ENCODE peak calls at places on chromosomes 16 and 17, in six cellular contexts. One of them, this sample, is unnamed.

GRCh38 chr16:2251281-2252111 is at the start of gene ECI1:
- DNase-seq in IMR-90: peak
- DNase-seq in mesenchymal stem cell: peak
- DNase-seq in neuronal stem cell: peak
- DNase-seq in trophoblast cell: peak
- DNase-seq in H1: peak
- DNase-seq in this sample: peak

GRCh38 chr16:26433807-26434206 is 632.9 kb upstream of the C16orf82 start:
- DNase-seq in IMR-90: no peak
- DNase-seq in mesenchymal stem cell: no peak
- DNase-seq in neuronal stem cell: no peak
- DNase-seq in trophoblast cell: no peak
- DNase-seq in H1: no peak
- DNase-seq in this sample: no peak

GRCh38 chr16:31678649-31679325 is 151.1 kb downstream of the AHSP start:
- DNase-seq in IMR-90: no peak
- DNase-seq in mesenchymal stem cell: no peak
- DNase-seq in neuronal stem cell: no peak
- DNase-seq in trophoblast cell: no peak
- DNase-seq in H1: no peak
- DNase-seq in this sample: no peak

GRCh38 chr17:20157078-20157360 is 147.9 kb downstream of the SPECC1 start:
- DNase-seq in IMR-90: no peak
- DNase-seq in mesenchymal stem cell: no peak
- DNase-seq in neuronal stem cell: no peak
- DNase-seq in trophoblast cell: no peak
- DNase-seq in H1: no peak
- DNase-seq in this sample: no peak

GRCh38 chr17:40558300-40558584 is 7.0 kb downstream of the CCR7 start:
- DNase-seq in IMR-90: no peak
- DNase-seq in mesenchymal stem cell: no peak
- DNase-seq in neuronal stem cell: no peak
- DNase-seq in trophoblast cell: no peak
- DNase-seq in H1: no peak
- DNase-seq in this sample: no peak

GRCh38 chr17:80187090-80187489 is 17.3 kb downstream of the CARD14 start:
- DNase-seq in IMR-90: peak
- DNase-seq in mesenchymal stem cell: peak
- DNase-seq in neuronal stem cell: no peak
- DNase-seq in trophoblast cell: peak
- DNase-seq in H1: no peak
- DNase-seq in this sample: no peak

GRCh38 chr17:248337-249235 is 67.1 kb upstream of the DOC2B start:
- DNase-seq in IMR-90: no peak
- DNase-seq in mesenchymal stem cell: no peak
- DNase-seq in neuronal stem cell: no peak
- DNase-seq in trophoblast cell: no peak
- DNase-seq in H1: no peak
- DNase-seq in this sample: no peak

GRCh38 chr16:84514874-84515835 is 10.7 kb upstream of the MEAK7 start:
- DNase-seq in IMR-90: no peak
- DNase-seq in mesenchymal stem cell: no peak
- DNase-seq in neuronal stem cell: no peak
- DNase-seq in trophoblast cell: peak
- DNase-seq in H1: no peak
- DNase-seq in this sample: no peak

GRCh38 chr16:12255919-12256665 is 279.6 kb downstream of the SNX29 start:
- DNase-seq in IMR-90: no peak
- DNase-seq in mesenchymal stem cell: no peak
- DNase-seq in neuronal stem cell: no peak
- DNase-seq in trophoblast cell: no peak
- DNase-seq in H1: no peak
- DNase-seq in this sample: no peak

GRCh38 chr16:66382966-66383299 is 16.4 kb downstream of the CDH5 start:
- DNase-seq in IMR-90: peak
- DNase-seq in mesenchymal stem cell: peak
- DNase-seq in neuronal stem cell: no peak
- DNase-seq in trophoblast cell: peak
- DNase-seq in H1: no peak
- DNase-seq in this sample: no peak

GRCh38 chr17:2213291-2213960 is 90.2 kb downstream of the SMG6 start:
- DNase-seq in IMR-90: peak
- DNase-seq in mesenchymal stem cell: peak
- DNase-seq in neuronal stem cell: no peak
- DNase-seq in trophoblast cell: peak
- DNase-seq in H1: no peak
- DNase-seq in this sample: no peak

GRCh38 chr16:56295739-56296527 is 104.6 kb downstream of the GNAO1 start:
- DNase-seq in IMR-90: no peak
- DNase-seq in mesenchymal stem cell: no peak
- DNase-seq in neuronal stem cell: no peak
- DNase-seq in trophoblast cell: no peak
- DNase-seq in H1: no peak
- DNase-seq in this sample: no peak

GRCh38 chr17:2701161-2701995 is 10.2 kb downstream of the CLUH start:
- DNase-seq in IMR-90: no peak
- DNase-seq in mesenchymal stem cell: no peak
- DNase-seq in neuronal stem cell: no peak
- DNase-seq in trophoblast cell: no peak
- DNase-seq in H1: no peak
- DNase-seq in this sample: peak

GRCh38 chr16:19785512-19786130 is 67.5 kb downstream of the IQCK start:
- DNase-seq in IMR-90: no peak
- DNase-seq in mesenchymal stem cell: no peak
- DNase-seq in neuronal stem cell: no peak
- DNase-seq in trophoblast cell: no peak
- DNase-seq in H1: no peak
- DNase-seq in this sample: no peak

GRCh38 chr17:6666557-6666956 is 15.0 kb downstream of the C17orf100 start:
- DNase-seq in IMR-90: no peak
- DNase-seq in mesenchymal stem cell: no peak
- DNase-seq in neuronal stem cell: no peak
- DNase-seq in trophoblast cell: no peak
- DNase-seq in H1: no peak
- DNase-seq in this sample: peak

GRCh38 chr17:3852561-3852960 is 6.5 kb upstream of the NCBP3 start:
- DNase-seq in IMR-90: no peak
- DNase-seq in mesenchymal stem cell: no peak
- DNase-seq in neuronal stem cell: no peak
- DNase-seq in trophoblast cell: no peak
- DNase-seq in H1: no peak
- DNase-seq in this sample: no peak

DNA sequence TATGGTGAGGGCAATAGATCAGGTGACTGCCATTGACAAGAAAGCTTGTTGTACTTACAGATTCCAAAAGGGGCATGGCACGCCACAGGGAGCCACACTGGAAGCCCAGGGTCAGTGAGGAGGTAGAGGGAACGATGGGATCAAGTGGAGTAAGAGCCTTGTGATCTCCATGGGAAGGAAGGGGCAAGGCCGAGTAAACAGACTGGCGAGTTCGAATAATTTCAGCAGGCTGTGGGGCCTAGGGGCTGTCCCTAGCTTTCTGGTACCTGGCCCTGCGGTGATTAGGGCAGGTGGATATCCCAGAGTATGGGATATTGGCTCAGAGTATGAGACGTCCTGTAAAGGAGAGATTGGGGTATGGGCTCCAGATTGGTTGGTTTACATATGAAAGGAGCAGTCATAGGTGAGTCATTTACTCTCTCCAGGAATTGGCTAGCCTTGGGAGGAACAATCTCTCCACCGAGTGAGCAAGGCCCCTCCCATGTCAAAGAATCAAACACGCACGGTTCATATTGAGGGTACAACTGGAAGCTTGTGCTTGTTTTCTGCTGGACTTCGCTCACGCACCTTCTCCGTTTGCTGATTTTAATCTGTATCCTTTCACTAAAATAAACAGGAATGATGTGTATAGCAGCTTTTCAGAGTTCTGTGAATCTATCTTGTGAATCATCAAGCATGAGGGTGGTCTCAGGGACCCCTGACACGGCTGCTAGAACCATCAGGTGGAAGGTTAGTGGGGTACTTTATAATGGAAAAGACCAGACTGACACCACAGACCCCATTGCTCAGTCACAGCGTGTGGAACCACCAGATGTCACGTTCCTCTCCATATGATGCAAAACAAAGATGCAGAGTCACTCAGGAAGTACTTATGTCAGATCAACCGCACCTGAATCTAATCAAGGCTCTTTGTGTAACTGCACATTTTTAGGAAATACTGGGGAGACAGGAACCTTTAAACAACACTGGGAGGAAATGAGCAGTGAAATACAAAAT is 27.9 kb downstream of the GABARAPL2 start:
- DNase-seq in IMR-90: peak
- DNase-seq in mesenchymal stem cell: peak
- DNase-seq in neuronal stem cell: no peak
- DNase-seq in trophoblast cell: no peak
- DNase-seq in H1: peak
- DNase-seq in this sample: peak
- H2BK120ac ChIP-seq in IMR-90: no peak
- H2BK120ac ChIP-seq in mesenchymal stem cell: no peak
- H2BK120ac ChIP-seq in neuronal stem cell: no peak
- H2BK120ac ChIP-seq in trophoblast cell: no peak
- H2BK120ac ChIP-seq in H1: no peak
- H2BK120ac ChIP-seq in this sample: no peak

DNA sequence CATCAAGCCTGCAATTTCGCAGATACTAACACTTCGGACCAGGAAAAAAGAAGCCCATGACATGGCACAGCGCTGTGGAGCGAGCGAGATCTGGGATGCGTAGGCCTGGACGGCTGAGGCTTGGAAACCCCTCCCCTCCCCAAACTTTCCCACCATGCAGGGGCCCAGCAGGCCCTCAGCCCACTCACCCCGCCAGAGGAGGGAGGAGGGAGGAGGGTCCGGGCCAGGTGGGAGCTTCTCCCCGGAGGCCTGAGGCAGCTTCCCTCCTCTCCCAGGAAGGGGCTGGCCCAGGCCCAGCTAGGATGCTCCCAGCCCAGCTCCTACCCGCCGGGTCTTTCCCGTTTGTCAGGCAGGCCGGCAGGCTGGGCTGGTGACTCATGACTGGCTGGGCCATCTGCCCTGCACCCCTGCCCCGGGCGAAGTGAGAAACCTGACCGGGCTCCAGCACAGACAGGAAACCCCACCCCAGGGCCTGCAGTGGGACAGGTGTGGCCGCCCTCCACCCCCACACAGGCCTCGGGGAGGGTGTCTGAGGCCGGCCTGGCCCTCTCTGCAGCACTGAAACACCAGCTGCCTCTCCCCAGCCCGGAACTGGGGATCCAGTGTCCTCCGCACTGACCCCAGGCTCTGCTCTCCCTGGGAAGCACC is 34.3 kb upstream of the SLC38A10 start:
- DNase-seq in IMR-90: peak
- DNase-seq in mesenchymal stem cell: peak
- DNase-seq in neuronal stem cell: no peak
- DNase-seq in trophoblast cell: peak
- DNase-seq in H1: no peak
- DNase-seq in this sample: peak
- H2AFZ ChIP-seq in IMR-90: peak
- H2AFZ ChIP-seq in mesenchymal stem cell: no peak
- H2AFZ ChIP-seq in neuronal stem cell: peak
- H2AFZ ChIP-seq in trophoblast cell: no peak
- H2AFZ ChIP-seq in H1: no peak
- H2AFZ ChIP-seq in this sample: no peak

GRCh38 chr16:69747115-69747514 is 7.6 kb downstream of the NOB1 start:
- DNase-seq in IMR-90: no peak
- DNase-seq in mesenchymal stem cell: no peak
- DNase-seq in neuronal stem cell: no peak
- DNase-seq in trophoblast cell: peak
- DNase-seq in H1: no peak
- DNase-seq in this sample: no peak

GRCh38 chr16:69745959-69746358 is 8.8 kb downstream of the NOB1 start:
- DNase-seq in IMR-90: no peak
- DNase-seq in mesenchymal stem cell: no peak
- DNase-seq in neuronal stem cell: no peak
- DNase-seq in trophoblast cell: no peak
- DNase-seq in H1: no peak
- DNase-seq in this sample: no peak

GRCh38 chr16:69745232-69745612 is 9.5 kb downstream of the NOB1 start:
- DNase-seq in IMR-90: no peak
- DNase-seq in mesenchymal stem cell: no peak
- DNase-seq in neuronal stem cell: no peak
- DNase-seq in trophoblast cell: no peak
- DNase-seq in H1: no peak
- DNase-seq in this sample: no peak

GRCh38 chr16:69744363-69745231 is 10.1 kb downstream of the NOB1 start:
- DNase-seq in IMR-90: no peak
- DNase-seq in mesenchymal stem cell: no peak
- DNase-seq in neuronal stem cell: no peak
- DNase-seq in trophoblast cell: no peak
- DNase-seq in H1: no peak
- DNase-seq in this sample: no peak

GRCh38 chr16:69748694-69749345 is 5.9 kb downstream of the NOB1 start:
- DNase-seq in IMR-90: no peak
- DNase-seq in mesenchymal stem cell: no peak
- DNase-seq in neuronal stem cell: no peak
- DNase-seq in trophoblast cell: no peak
- DNase-seq in H1: no peak
- DNase-seq in this sample: no peak
- H2BK120ac ChIP-seq in IMR-90: no peak
- H2BK120ac ChIP-seq in mesenchymal stem cell: no peak
- H2BK120ac ChIP-seq in neuronal stem cell: no peak
- H2BK120ac ChIP-seq in trophoblast cell: no peak
- H2BK120ac ChIP-seq in H1: no peak
- H2BK120ac ChIP-seq in this sample: no peak

DNA sequence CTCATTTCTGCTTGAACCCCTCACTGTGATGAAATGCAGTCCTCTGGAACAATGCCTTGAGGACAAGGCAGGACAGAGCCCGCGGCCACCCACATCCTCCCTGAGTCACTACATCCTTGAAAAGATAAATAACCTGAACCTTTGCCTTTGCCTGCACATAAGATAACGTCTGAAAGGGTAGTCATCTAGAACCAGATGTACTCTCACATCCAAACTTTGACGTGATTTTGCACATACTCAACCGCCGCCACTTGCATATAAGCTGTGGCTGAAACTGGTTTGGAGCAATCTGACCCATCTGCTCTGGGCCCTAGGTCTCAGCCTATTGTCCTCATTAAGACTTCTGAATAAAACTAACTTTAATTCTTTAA is 252.1 kb downstream of the PHKB start:
- DNase-seq in IMR-90: peak
- DNase-seq in mesenchymal stem cell: peak
- DNase-seq in neuronal stem cell: no peak
- DNase-seq in trophoblast cell: peak
- DNase-seq in H1: no peak
- DNase-seq in this sample: no peak
- H2AFZ ChIP-seq in IMR-90: no peak
- H2AFZ ChIP-seq in mesenchymal stem cell: no peak
- H2AFZ ChIP-seq in neuronal stem cell: no peak
- H2AFZ ChIP-seq in trophoblast cell: no peak
- H2AFZ ChIP-seq in H1: no peak
- H2AFZ ChIP-seq in this sample: no peak

DNA sequence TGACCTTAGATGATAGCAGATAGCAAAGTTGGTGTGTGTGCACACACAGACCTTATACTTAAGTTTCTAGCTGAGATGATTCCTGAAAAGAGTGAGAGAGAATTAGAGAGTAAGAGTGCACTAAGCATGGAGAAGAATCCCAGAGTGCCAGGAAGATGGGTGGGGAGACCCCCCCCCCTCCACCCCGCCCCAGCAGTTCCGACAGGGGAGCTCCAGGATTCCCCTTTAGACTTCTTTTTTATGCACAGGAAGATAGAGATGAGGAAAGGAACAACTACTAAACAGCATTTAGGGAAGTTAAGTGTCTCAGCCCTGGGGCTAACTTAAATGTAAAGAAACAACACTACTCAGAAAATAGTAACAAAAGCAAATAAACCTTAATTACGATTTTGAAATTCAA is 878.0 kb upstream of the GOT2 start:
- DNase-seq in IMR-90: no peak
- DNase-seq in mesenchymal stem cell: no peak
- DNase-seq in neuronal stem cell: no peak
- DNase-seq in trophoblast cell: no peak
- DNase-seq in H1: no peak
- DNase-seq in this sample: peak
- H2BK120ac ChIP-seq in IMR-90: no peak
- H2BK120ac ChIP-seq in mesenchymal stem cell: no peak
- H2BK120ac ChIP-seq in neuronal stem cell: no peak
- H2BK120ac ChIP-seq in trophoblast cell: no peak
- H2BK120ac ChIP-seq in H1: no peak
- H2BK120ac ChIP-seq in this sample: no peak

This sample was measured in H9.